ENCODE peak calls at places on chromosomes 4 and X, in nine cellular contexts. M, W, C, K, R, X, A, P and U are unnamed samples.

GRCh38 chr4:24793219-24794005 is 2.0 kb upstream of the SOD3 start:
- DNase-seq in M (no peak), W (no peak), C (no peak), K (peak), R (no peak), X (peak), A (no peak), P (no peak), U (no peak)

GRCh38 chrX:141917801-141918200 is 14.1 kb downstream of the MAGEC1 start:
- DNase-seq in M (no peak), W (no peak), C (no peak), K (no peak), R (no peak), X (no peak), A (no peak), P (no peak), U (no peak)

GRCh38 chr4:169009281-169010124 is 552 bp downstream of the CBR4 start:
- DNase-seq in M (peak), W (peak), C (no peak), K (peak), R (no peak), X (peak), A (peak), P (peak), U (no peak)

GRCh38 chr4:145881991-145882390 is 56.6 kb downstream of the ZNF827 start:
- DNase-seq in M (peak), W (peak), C (no peak), K (no peak), R (no peak), X (no peak), A (peak), P (no peak), U (no peak)

GRCh38 chrX:47568656-47569295 is 7.8 kb downstream of the ARAF start:
- DNase-seq in M (no peak), W (no peak), C (peak), K (peak), R (no peak), X (no peak), A (no peak), P (no peak), U (no peak)

GRCh38 chr4:152138451-152138850 is 377.6 kb upstream of the GATB start:
- DNase-seq in M (no peak), W (no peak), C (no peak), K (no peak), R (no peak), X (no peak), A (no peak), P (no peak), U (no peak)

GRCh38 chrX:54785901-54786300 is 12.2 kb downstream of the ITIH6 start:
- DNase-seq in M (no peak), W (no peak), C (no peak), K (peak), R (no peak), X (no peak), A (no peak), P (no peak), U (no peak)

GRCh38 chrX:154412468-154412867 is 1.1 kb downstream of the TAFAZZIN start:
- DNase-seq in M (peak), W (no peak), C (peak), K (no peak), R (no peak), X (no peak), A (no peak), P (peak), U (peak)

GRCh38 chr4:152016325-152016665 is 255.5 kb upstream of the GATB start:
- DNase-seq in M (no peak), W (no peak), C (no peak), K (no peak), R (no peak), X (no peak), A (no peak), P (no peak), U (no peak)

GRCh38 chr4:86400216-86400615 is 40.4 kb upstream of the MAPK10 start:
- DNase-seq in M (no peak), W (no peak), C (no peak), K (no peak), R (no peak), X (no peak), A (no peak), P (no peak), U (no peak)

GRCh38 chr4:136634121-136634520 is 898.2 kb downstream of the PCDH18 start:
- DNase-seq in M (no peak), W (no peak), C (peak), K (no peak), R (no peak), X (no peak), A (no peak), P (no peak), U (no peak)

GRCh38 chr4:14984452-14984851 is 17.8 kb upstream of the CPEB2 start:
- DNase-seq in M (no peak), W (no peak), C (no peak), K (no peak), R (no peak), X (no peak), A (no peak), P (no peak), U (no peak)

GRCh38 chr4:122541996-122542395 is 78.9 kb downstream of the IL21 start:
- DNase-seq in M (no peak), W (no peak), C (no peak), K (no peak), R (no peak), X (no peak), A (no peak), P (no peak), U (no peak)

GRCh38 chr4:170399894-170400293 is 310.1 kb upstream of the AADAT start:
- DNase-seq in M (no peak), W (no peak), C (no peak), K (no peak), R (no peak), X (no peak), A (no peak), P (no peak), U (no peak)

GRCh38 chr4:120922390-120923200 is at the start of gene PRDM5:
- DNase-seq in M (peak), W (peak), C (peak), K (peak), R (no peak), X (no peak), A (peak), P (peak), U (no peak)

GRCh38 chr4:12472082-12472481 is 1012.1 kb downstream of the RAB28 start:
- DNase-seq in M (peak), W (no peak), C (no peak), K (no peak), R (no peak), X (no peak), A (no peak), P (no peak), U (no peak)

GRCh38 chrX:43974076-43974475 is 886 bp upstream of the NDP start:
- DNase-seq in M (no peak), W (no peak), C (no peak), K (no peak), R (no peak), X (no peak), A (no peak), P (no peak), U (no peak)

GRCh38 chrX:40077906-40078305 is 19.9 kb downstream of the BCOR start:
- DNase-seq in M (no peak), W (no peak), C (no peak), K (no peak), R (no peak), X (no peak), A (no peak), P (no peak), U (no peak)

GRCh38 chrX:85052636-85053343 is 49.1 kb downstream of the APOOL start:
- DNase-seq in M (no peak), W (no peak), C (no peak), K (no peak), R (peak), X (no peak), A (no peak), P (no peak), U (no peak)
- TF ChIP-seq POLR2AphosphoS5 in M (no peak), W (no peak), C (peak), K (no peak), R (no peak), X (no peak), A (no peak), P (no peak), U (no peak)

DNA sequence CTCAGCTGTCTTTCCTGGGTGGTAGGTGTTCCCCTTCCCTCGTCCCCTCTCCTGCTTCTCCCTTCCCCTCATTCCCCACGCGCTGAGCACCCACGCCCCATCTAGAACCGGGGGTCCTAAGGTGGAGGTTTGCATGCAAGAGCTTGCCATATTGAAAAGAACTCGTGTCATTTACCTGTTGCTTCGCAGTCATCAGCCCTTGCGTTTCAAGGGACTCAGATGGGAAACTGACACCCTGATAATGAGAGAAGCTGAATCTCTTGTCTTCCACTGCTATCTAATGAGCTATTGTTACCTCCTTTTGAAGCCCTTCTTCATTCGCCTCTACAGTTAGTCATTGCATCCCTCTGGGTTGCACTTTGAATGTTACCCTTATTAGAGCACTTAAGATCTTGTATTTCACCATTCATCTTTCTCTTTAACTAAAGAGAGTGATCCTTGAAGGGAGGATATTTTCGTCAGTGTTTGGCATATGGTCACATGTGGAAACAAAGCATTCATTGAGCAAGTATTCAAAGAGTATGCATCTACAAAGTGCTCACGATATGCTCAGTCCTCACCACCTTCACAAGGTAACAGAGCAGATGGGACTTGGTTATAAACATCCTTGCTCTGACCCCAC is 25.7 kb downstream of the ARL9 start:
- DNase-seq in M (no peak), W (no peak), C (no peak), K (peak), R (no peak), X (no peak), A (no peak), P (no peak), U (no peak)
- TF ChIP-seq CTCF in M (no peak), W (no peak), C (no peak), K (no peak), R (no peak), X (no peak), A (no peak), P (no peak), U (no peak)

GRCh38 chrX:42680651-42681050 is 97.3 kb downstream of the PPP1R2C start:
- DNase-seq in M (no peak), W (no peak), C (no peak), K (peak), R (no peak), X (no peak), A (no peak), P (no peak), U (no peak)

GRCh38 chrX:42673411-42673810 is 104.6 kb downstream of the PPP1R2C start:
- DNase-seq in M (no peak), W (no peak), C (no peak), K (no peak), R (no peak), X (no peak), A (no peak), P (no peak), U (no peak)

GRCh38 chrX:42684062-42684461 is 93.9 kb downstream of the PPP1R2C start:
- DNase-seq in M (no peak), W (no peak), C (no peak), K (no peak), R (no peak), X (no peak), A (no peak), P (no peak), U (no peak)

GRCh38 chrX:42678133-42678532 is 99.8 kb downstream of the PPP1R2C start:
- DNase-seq in M (no peak), W (peak), C (no peak), K (peak), R (no peak), X (no peak), A (no peak), P (no peak), U (no peak)
- TF ChIP-seq POLR2AphosphoS5 in M (no peak), W (no peak), C (no peak), K (no peak), R (no peak), X (no peak), A (no peak), P (no peak), U (no peak)

GRCh38 chrX:136272325-136272724 is 21.1 kb upstream of the MAP7D3 start:
- DNase-seq in M (no peak), W (no peak), C (no peak), K (peak), R (no peak), X (no peak), A (no peak), P (no peak), U (no peak)
- TF ChIP-seq CTCF in M (no peak), W (no peak), C (peak), K (peak), R (peak), X (no peak), A (no peak), P (no peak), U (no peak)

GRCh38 chrX:41332988-41333743 is 796 bp upstream of the DDX3X start:
- DNase-seq in M (peak), W (peak), C (peak), K (peak), R (no peak), X (peak), A (peak), P (peak), U (peak)
- TF ChIP-seq POLR2AphosphoS5 in M (peak), W (peak), C (peak), K (no peak), R (peak), X (peak), A (no peak), P (peak), U (peak)

DNA sequence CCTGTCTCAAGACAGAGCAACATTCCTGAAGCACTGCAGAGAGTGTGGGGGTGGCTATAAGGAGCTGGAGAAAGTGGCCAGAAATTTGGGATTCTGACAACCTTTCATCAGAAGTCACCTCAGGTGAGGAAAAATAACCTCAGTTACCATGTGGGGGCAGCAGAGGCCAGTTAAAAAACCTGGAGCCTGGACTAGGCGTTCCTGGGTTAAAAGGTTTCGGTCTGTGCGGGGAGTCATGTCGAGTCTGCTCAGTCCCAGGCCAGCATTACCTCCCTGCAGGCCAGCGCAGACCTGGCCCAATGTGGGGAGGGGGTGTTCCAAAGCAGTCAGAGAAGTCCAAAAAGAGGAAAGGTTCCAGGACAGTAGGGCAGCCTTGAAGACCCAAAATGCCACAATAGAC is 10.9 kb upstream of the NALF2 start:
- DNase-seq in M (peak), W (peak), C (peak), K (peak), R (no peak), X (no peak), A (no peak), P (no peak), U (no peak)
- TF ChIP-seq CTCF in M (peak), W (peak), C (peak), K (peak), R (peak), X (no peak), A (peak), P (peak), U (no peak)

DNA sequence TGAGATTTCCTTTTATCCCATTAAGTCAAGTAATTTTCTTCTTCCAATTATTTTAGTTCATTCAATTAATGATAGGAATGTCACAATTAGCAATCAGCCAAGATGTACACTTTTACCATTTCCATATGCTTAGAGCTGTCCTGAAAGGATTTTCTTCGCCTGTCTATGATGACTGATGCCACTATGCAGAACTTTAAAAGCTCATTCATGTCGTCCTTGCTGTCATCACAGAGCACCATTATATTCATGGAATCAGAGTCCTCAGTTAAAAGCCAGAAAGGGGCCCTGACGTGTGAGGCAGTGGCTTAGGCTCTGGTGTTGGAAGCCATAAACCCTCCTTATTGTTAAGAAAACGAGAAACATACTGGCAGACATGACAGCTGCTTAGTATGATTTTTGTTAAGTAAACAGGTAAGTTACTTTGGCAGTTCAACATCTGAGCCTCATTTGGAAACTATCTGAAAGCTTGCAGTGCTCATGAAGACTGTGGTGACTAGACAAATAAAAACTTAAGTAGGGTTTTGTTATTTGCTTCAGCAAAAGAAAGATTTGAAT is 73.1 kb downstream of the HHIP start:
- DNase-seq in M (no peak), W (no peak), C (no peak), K (no peak), R (no peak), X (no peak), A (no peak), P (no peak), U (no peak)
- TF ChIP-seq POLR2AphosphoS5 in M (no peak), W (no peak), C (no peak), K (no peak), R (no peak), X (no peak), A (no peak), P (no peak), U (no peak)